ENCODE peak calls at places on chromosomes 13 and 19, in four cellular contexts. Q is stimulated activated CD4-positive, alpha-beta T cell treated with anti-CD3 and anti-CD28 coated beads, Interleukin-12 subunit alpha, Interleukin-12 subunit beta, amount 100 ng/mL, for 24 hours; C is hepatocyte; L is Kasumi-1. F is an unnamed sample.
A peak's percentile ranks its signal among the peaks of the same experiment; 100 is the strongest.

GRCh38 chr13:46731535-46731934 is 65.4 kb downstream of the ESD start:
- DNase-seq in Q (no peak), C (no peak), L (no peak), F (no peak)

GRCh38 chr19:55552620-55553019 is 7.3 kb upstream of the SBK3 start:
- DNase-seq in Q (no peak), C (peak; percentile 38), L (no peak), F (no peak)

GRCh38 chr19:750640-751423 is at the start of gene MISP:
- DNase-seq in Q (no peak), C (peak; percentile 92), L (no peak), F (no peak)

GRCh38 chr19:41753159-41753558 is 2.2 kb upstream of the CEACAM6 start:
- DNase-seq in Q (peak; percentile 73), C (peak; percentile 31), L (peak; percentile 45), F (peak; percentile 60)

GRCh38 chr19:37725181-37725580 is 5.6 kb upstream of the ZNF607 start:
- DNase-seq in Q (no peak), C (no peak), L (no peak), F (no peak)

GRCh38 chr19:41064974-41065569 is 23.2 kb upstream of the CYP2A13 start:
- DNase-seq in Q (no peak), C (no peak), L (no peak), F (no peak)

GRCh38 chr13:36819811-36820140 is 754 bp downstream of the RFXAP start:
- DNase-seq in Q (peak; percentile 26), C (peak; percentile 19), L (peak; percentile 3), F (peak; percentile 24)

GRCh38 chr13:96020155-96020575 is 33.0 kb downstream of the UGGT2 start:
- DNase-seq in Q (no peak), C (peak; percentile 80), L (peak; percentile 89), F (peak; percentile 41)

GRCh38 chr13:22561581-22561980 is 619.2 kb upstream of the SGCG start:
- DNase-seq in Q (no peak), C (no peak), L (no peak), F (no peak)

GRCh38 chr13:92838786-92839185 is 387.8 kb upstream of the GPC6 start:
- DNase-seq in Q (no peak), C (no peak), L (no peak), F (no peak)

GRCh38 chr19:33448159-33448516 is 73.5 kb downstream of the PEPD start:
- DNase-seq in Q (no peak), C (no peak), L (no peak), F (no peak)

GRCh38 chr19:15015946-15016542 is 33.2 kb upstream of the CASP14 start:
- DNase-seq in Q (no peak), C (peak; percentile 53), L (no peak), F (no peak)

GRCh38 chr19:46201413-46202310 is 27.9 kb upstream of the IGFL1 start:
- DNase-seq in Q (no peak), C (no peak), L (no peak), F (no peak)

GRCh38 chr13:113022391-113023216 is 53.6 kb downstream of the MCF2L start:
- DNase-seq in Q (no peak), C (peak; percentile 34), L (no peak), F (no peak)

GRCh38 chr19:13066933-13067831 is 35.5 kb downstream of the LYL1 start:
- DNase-seq in Q (no peak), C (peak; percentile 44), L (no peak), F (no peak)

GRCh38 chr19:13154241-13154778 is 4.1 kb downstream of the IER2 start:
- DNase-seq in Q (peak; percentile 70), C (peak; percentile 88), L (no peak), F (peak; percentile 57)

GRCh38 chr13:76693086-76693485 is 193.1 kb downstream of the KCTD12 start:
- DNase-seq in Q (no peak), C (no peak), L (no peak), F (no peak)

GRCh38 chr13:66992183-66992582 is 238.0 kb downstream of the PCDH9 start:
- DNase-seq in Q (no peak), C (no peak), L (no peak), F (no peak)

GRCh38 chr13:24159362-24159761 is 1.2 kb upstream of the SPATA13 start:
- DNase-seq in Q (no peak), C (no peak), L (no peak), F (no peak)

GRCh38 chr19:50329146-50329925 is at the start of gene KCNC3:
- DNase-seq in Q (peak; percentile 98), C (peak; percentile 99), L (no peak), F (peak; percentile 98)